ENCODE peak calls at places on chromosomes 1 and 21, in four cellular contexts. V, X, G and S are unnamed samples.

GRCh38 chr1:97192872-97193572 is 471.4 kb downstream of the PTBP2 start:
- DNase-seq in X (no peak), V (no peak), G (no peak), S (no peak)

GRCh38 chr1:67687649-67688048 is 2.6 kb downstream of the GADD45A start:
- DNase-seq in G (no peak), X (peak; percentile 37), V (no peak), S (no peak)

GRCh38 chr1:38651669-38652068 is 207.9 kb downstream of the RRAGC start:
- DNase-seq in V (no peak), X (no peak), G (no peak), S (no peak)

GRCh38 chr1:100511773-100512172 is 26.2 kb upstream of the GPR88 start:
- DNase-seq in G (no peak), X (no peak), V (no peak), S (no peak)

GRCh38 chr1:212452323-212453155 is 19.8 kb downstream of the NENF start:
- DNase-seq in V (no peak), G (no peak), X (no peak), S (no peak)

GRCh38 chr1:3402258-3403010 is 52.0 kb upstream of the ARHGEF16 start:
- DNase-seq in X (no peak), V (no peak), G (no peak), S (no peak)

GRCh38 chr1:77543822-77544448 is 138.5 kb downstream of the ZZZ3 start:
- DNase-seq in V (no peak), X (no peak), G (no peak), S (no peak)

GRCh38 chr1:228317891-228318810 is 88.5 kb downstream of the TRIM11 start:
- DNase-seq in X (no peak), G (no peak), V (no peak), S (no peak)

GRCh38 chr1:26991310-26992116 is 2.0 kb upstream of the TRNP1 start:
- DNase-seq in X (peak; percentile 93), V (peak; percentile 49), G (no peak), S (no peak)

GRCh38 chr1:180229483-180230415 is at the start of gene LHX4:
- DNase-seq in G (no peak), X (no peak), V (peak; percentile 95), S (peak; percentile 89)

GRCh38 chr1:218392717-218393116 is 47.6 kb downstream of the TGFB2 start:
- DNase-seq in G (no peak), V (no peak), X (no peak), S (no peak)

GRCh38 chr1:42753070-42753469 is 13.0 kb upstream of the CLDN19 start:
- DNase-seq in V (no peak), X (no peak), G (no peak), S (no peak)

GRCh38 chr1:225685476-225686176 is 32.7 kb upstream of the ENAH start:
- DNase-seq in X (no peak), G (no peak), V (no peak), S (no peak)

GRCh38 chr1:41661428-41662060 is 177.1 kb upstream of the EDN2 start:
- DNase-seq in G (no peak), V (no peak), X (no peak), S (no peak)

GRCh38 chr1:209926045-209926444 is 12.0 kb upstream of the SYT14 start:
- DNase-seq in G (no peak), V (no peak), X (no peak), S (peak; percentile 61)

GRCh38 chr1:12051361-12051760 is 11.7 kb upstream of the TNFRSF8 start:
- DNase-seq in V (no peak), G (no peak), X (no peak), S (no peak)

GRCh38 chr1:155064813-155065436 is 1.4 kb downstream of the EFNA4 start:
- DNase-seq in V (no peak), X (peak; percentile 38), G (no peak), S (no peak)

GRCh38 chr1:165824269-165824643 is 3.2 kb upstream of the UCK2 start:
- DNase-seq in X (no peak), V (no peak), G (no peak), S (no peak)

GRCh38 chr1:10057305-10057704 is 24.5 kb downstream of the UBE4B start:
- DNase-seq in V (no peak), G (no peak), X (no peak), S (no peak)

GRCh38 chr1:109477821-109478220 is 5.9 kb upstream of the ATXN7L2 start:
- DNase-seq in X (no peak), G (no peak), V (no peak), S (no peak)

GRCh38 chr1:29156543-29157268 is 25.0 kb downstream of the SRSF4 start:
- DNase-seq in X (no peak), V (peak; percentile 59), G (no peak), S (no peak)
- TF ChIP-seq NFIC in X (no peak), V (peak; percentile 98), G (no peak), S (no peak)

DNA sequence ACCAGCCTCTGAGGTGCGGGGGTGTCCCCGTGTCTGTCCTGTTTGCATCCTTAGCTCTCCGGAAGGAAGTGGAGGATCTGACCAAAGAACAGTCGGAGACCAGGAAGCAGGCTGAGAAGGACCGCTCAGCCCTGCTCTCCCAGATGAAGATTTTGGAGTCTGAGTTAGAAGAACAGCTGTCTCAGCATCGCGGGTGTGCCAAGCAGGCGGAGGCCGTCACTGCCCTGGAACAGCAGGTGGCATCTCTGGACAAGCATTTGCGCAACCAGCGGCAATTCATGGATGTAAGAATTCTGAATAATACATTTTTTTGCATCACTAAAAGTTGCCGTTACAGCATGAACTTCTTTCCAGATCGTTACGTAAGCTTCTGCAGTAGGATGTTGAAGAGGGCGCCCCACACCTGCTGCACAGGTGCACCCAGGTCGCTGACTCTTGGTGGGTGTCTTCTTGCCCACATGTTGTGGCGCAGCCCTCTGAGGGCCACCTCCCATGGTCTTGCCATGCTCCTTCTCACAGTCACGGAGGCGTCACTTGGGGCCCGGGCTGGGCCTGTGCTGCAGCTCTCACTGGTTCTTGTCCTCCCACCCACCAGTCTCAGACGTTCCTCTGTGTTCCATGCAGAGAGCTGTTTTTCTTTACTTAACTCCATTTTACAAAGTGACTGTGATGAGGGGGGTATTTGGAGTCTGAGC is 61.3 kb upstream of the DIP2A start:
- DNase-seq in V (no peak), G (no peak), X (no peak), S (no peak)
- TF ChIP-seq NFIC in V (no peak), G (no peak), X (no peak), S (no peak)

GRCh38 chr1:248758352-248758751 is 2.8 kb upstream of the LYPD8 start:
- DNase-seq in X (no peak), G (no peak), V (peak; percentile 12), S (no peak)

GRCh38 chr1:248757784-248758195 is 2.2 kb upstream of the LYPD8 start:
- DNase-seq in X (peak; percentile 89), G (no peak), V (no peak), S (no peak)

GRCh38 chr1:248755505-248755904 is at the start of gene LYPD8:
- DNase-seq in V (no peak), X (no peak), G (no peak), S (no peak)

GRCh38 chr1:248756151-248756550 is 592 bp upstream of the LYPD8 start:
- DNase-seq in V (no peak), X (no peak), G (no peak), S (no peak)

GRCh38 chr1:248756636-248757035 is 1.1 kb upstream of the LYPD8 start:
- DNase-seq in G (no peak), X (no peak), V (no peak), S (no peak)
- TF ChIP-seq NFIC in G (no peak), X (no peak), V (no peak), S (no peak)

DNA sequence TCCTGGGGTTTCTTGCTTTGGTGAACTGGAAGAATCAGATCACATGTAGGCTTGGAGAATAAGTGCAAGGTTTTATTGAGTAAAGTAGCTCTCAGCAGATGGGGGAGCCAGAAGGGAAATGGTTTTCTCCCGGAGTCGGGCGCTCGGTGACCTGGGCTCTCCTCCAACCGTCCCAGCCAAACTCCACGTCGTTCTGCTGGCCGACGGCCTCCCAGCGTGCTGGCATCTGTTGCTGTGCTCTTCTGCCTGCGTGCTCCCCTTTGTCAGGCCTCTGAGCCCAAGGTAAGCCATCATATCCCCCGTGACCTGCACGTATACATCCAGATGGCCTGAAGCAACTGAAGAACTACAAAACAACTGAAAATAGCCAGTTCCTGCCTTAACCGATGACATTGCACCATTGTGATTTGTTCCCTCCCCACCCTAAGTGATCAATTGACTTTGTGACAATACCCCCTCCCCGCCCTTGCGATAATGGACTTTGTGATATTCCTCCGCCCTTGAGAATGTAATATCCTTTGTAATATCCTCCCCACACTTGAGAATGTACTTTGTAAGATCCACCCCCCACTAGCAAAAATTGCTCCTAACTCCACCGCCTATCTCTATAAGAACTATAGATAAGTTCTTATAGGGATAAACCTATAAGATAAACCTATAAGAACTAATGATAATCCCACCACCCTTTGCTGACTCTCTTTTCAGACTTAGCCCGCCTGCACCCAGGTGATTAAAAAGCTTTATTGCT is 88.3 kb downstream of the SMYD3 start:
- DNase-seq in G (no peak), V (no peak), X (no peak), S (no peak)
- TF ChIP-seq NFIC in G (no peak), V (no peak), X (no peak), S (no peak)

GRCh38 chr1:8095584-8095983 is 69.5 kb upstream of the ERRFI1 start:
- DNase-seq in G (no peak), X (no peak), V (no peak), S (no peak)
- TF ChIP-seq NFIC in G (no peak), X (no peak), V (no peak), S (no peak)

DNA sequence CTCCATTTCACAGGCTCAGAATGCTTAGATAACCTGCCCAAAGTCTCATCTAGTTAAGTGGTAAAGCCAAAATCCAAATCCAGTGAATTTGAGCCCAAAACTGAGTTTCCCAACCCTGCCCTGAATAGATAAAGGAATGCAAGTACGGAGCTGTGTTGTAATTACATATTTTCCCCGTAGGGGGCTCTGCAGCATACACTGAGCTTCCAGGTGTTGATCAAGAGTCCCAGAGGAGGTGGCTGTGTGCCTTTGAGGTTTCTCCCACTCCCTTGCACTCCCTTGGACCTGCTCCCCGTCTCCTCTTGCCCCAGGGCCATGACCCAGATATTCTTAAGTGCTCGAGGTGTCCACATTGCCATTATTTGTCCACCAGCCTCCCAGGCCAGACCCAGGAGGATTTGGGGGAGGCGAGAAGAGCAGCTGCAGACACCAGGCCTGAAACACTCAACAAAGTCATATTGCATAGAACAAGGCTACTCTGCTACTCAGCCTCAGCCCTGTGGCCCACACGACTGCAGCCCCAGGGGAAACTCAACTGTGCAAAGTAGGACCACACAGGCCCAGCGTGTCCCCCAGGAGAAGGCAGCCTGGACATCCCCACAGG is 18.4 kb upstream of the LY9 start:
- DNase-seq in V (peak; percentile 53), X (peak; percentile 27), G (no peak), S (peak; percentile 21)
- TF ChIP-seq NFIC in V (no peak), X (no peak), G (no peak), S (no peak)

GRCh38 chr1:168098534-168099313 is 38.0 kb downstream of the GPR161 start:
- DNase-seq in X (no peak), V (no peak), G (no peak), S (peak; percentile 58)
- TF ChIP-seq NFIC in X (no peak), V (no peak), G (no peak), S (no peak)

DNA sequence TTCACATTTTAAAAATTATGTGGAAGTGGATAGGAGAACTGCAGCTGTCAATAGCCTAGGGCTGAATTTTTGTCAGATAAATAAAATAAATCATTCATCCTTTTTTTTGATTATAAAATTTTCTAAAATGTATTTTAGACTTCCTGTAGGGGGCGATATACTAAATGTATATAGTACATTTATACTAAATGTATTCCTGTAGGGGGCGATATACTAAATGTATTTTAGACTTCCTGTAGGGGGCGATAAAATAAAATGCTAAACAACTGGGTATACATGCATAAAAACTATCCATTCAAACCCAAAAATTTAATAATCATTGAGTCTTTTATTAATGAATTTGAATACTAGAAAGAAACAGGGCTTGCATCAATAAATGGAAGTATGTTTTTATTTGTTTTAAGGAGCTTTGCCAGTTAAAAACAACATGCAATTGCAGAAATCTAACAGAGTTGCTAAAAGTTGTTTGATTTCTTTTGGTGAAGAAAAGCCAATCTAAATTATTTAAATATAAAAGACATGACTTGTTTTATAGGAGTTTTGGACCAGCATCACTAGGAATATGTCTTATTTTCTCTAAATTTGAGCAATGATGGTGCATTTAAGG is 31.4 kb downstream of the CLCA1 start:
- DNase-seq in X (peak; percentile 32), V (peak; percentile 55), G (no peak), S (peak; percentile 25)
- TF ChIP-seq NFIC in X (no peak), V (no peak), G (no peak), S (no peak)